ENCODE peak calls at places on chromosomes 6 and 20, in seven cellular contexts. E is left colon, R is HEK293T, W is mesenteric fat pad, Y is SW480, G is NCI-H2081, A is body of pancreas. Z is an unnamed sample.
A peak's percentile ranks its signal among the peaks of the same experiment; 100 is the strongest.

GRCh38 chr20:11993886-11994466 is 76.3 kb downstream of the BTBD3 start:
- DNase-seq in G (peak; percentile 90), E (no peak), R (no peak), W (no peak), Y (peak; percentile 46), A (no peak), Z (no peak)

GRCh38 chr20:43843096-43843964 is 71.3 kb upstream of the TOX2 start:
- DNase-seq in E (no peak), G (no peak), R (no peak), W (no peak), A (no peak), Y (no peak), Z (no peak)

GRCh38 chr6:168838000-168838399 is 397.0 kb downstream of the SMOC2 start:
- DNase-seq in G (peak; percentile 32), W (no peak), Y (no peak), R (no peak), E (no peak), A (no peak), Z (no peak)

GRCh38 chr20:15162061-15162740 is 824.8 kb upstream of the FLRT3 start:
- DNase-seq in Y (no peak), W (no peak), A (no peak), R (no peak), G (no peak), E (no peak), Z (no peak)

GRCh38 chr6:14682821-14683220 is 563.0 kb upstream of the JARID2 start:
- DNase-seq in W (no peak), Y (peak; percentile 38), E (no peak), G (no peak), A (no peak), R (no peak), Z (no peak)

GRCh38 chr6:160667854-160668481 is 3.9 kb upstream of the LPA start:
- DNase-seq in R (peak; percentile 63), W (no peak), A (peak; percentile 56), Y (peak; percentile 41), G (peak; percentile 28), E (peak; percentile 18), Z (no peak)

GRCh38 chr20:36113566-36114247 is 40.8 kb upstream of the EPB41L1 start:
- DNase-seq in R (no peak), G (no peak), E (no peak), A (no peak), Y (no peak), W (no peak), Z (no peak)

GRCh38 chr6:90110971-90111370 is 185.7 kb downstream of the BACH2 start:
- DNase-seq in G (no peak), W (no peak), R (no peak), E (no peak), A (no peak), Y (no peak), Z (no peak)

GRCh38 chr6:31058128-31058894 is 48.0 kb downstream of the MUC22 start:
- DNase-seq in Y (peak; percentile 77), G (peak; percentile 17), E (no peak), W (no peak), A (no peak), R (peak; percentile 64), Z (no peak)

GRCh38 chr20:17969884-17970409 is 1.1 kb downstream of the MGME1 start:
- DNase-seq in R (no peak), G (no peak), W (no peak), A (no peak), Y (peak; percentile 50), E (peak; percentile 55), Z (no peak)

GRCh38 chr6:38673397-38674165 is 29.4 kb downstream of the GLO1 start:
- DNase-seq in G (no peak), A (peak; percentile 14), W (no peak), E (no peak), R (no peak), Y (no peak), Z (no peak)

GRCh38 chr6:148200302-148200701 is 142.3 kb upstream of the SASH1 start:
- DNase-seq in A (peak; percentile 57), E (no peak), G (no peak), Y (peak; percentile 11), R (no peak), W (no peak), Z (no peak)

GRCh38 chr6:27059621-27060425 is 187.7 kb upstream of the PRSS16 start:
- DNase-seq in E (peak; percentile 37), G (peak; percentile 95), Y (peak; percentile 2), R (no peak), W (no peak), A (no peak), Z (no peak)

GRCh38 chr6:148239215-148239614 is 103.4 kb upstream of the SASH1 start:
- DNase-seq in A (no peak), W (no peak), R (no peak), G (no peak), E (peak; percentile 15), Y (no peak), Z (no peak)

GRCh38 chr6:170165501-170166117 is 125.3 kb downstream of the DLL1 start:
- DNase-seq in G (no peak), A (no peak), E (no peak), R (no peak), Y (no peak), W (no peak), Z (no peak)

GRCh38 chr6:22653980-22654610 is 84.7 kb downstream of the HDGFL1 start:
- DNase-seq in G (no peak), A (no peak), W (no peak), R (no peak), Y (no peak), E (no peak), Z (no peak)

GRCh38 chr20:63361507-63362425 is 617 bp upstream of the CHRNA4 start:
- DNase-seq in G (no peak), E (no peak), W (no peak), R (no peak), Y (peak; percentile 34), A (no peak), Z (no peak)

GRCh38 chr20:34516874-34517542 is 786 bp downstream of the DYNLRB1 start:
- DNase-seq in A (no peak), E (peak; percentile 53), W (no peak), Y (no peak), G (peak; percentile 46), R (peak; percentile 39), Z (peak; percentile 29)

GRCh38 chr20:33667245-33668086 is 723 bp downstream of the ACTL10 start:
- DNase-seq in G (peak; percentile 86), E (peak; percentile 75), Y (peak; percentile 92), W (no peak), A (peak; percentile 87), R (no peak), Z (no peak)

GRCh38 chr20:59027746-59028320 is 4.3 kb downstream of the ATP5F1E start:
- DNase-seq in Y (no peak), E (no peak), A (no peak), R (no peak), G (no peak), W (no peak), Z (no peak)

GRCh38 chr20:20603339-20603990 is 109.0 kb downstream of the RALGAPA2 start:
- DNase-seq in G (peak; percentile 68), R (peak; percentile 42), E (no peak), A (no peak), Y (no peak), W (no peak), Z (peak; percentile 91)

GRCh38 chr6:82246802-82247633 is 526 bp downstream of the IBTK start:
- DNase-seq in G (peak; percentile 55), W (no peak), A (peak; percentile 59), E (peak; percentile 76), R (peak; percentile 64), Y (peak; percentile 71), Z (peak; percentile 18)

GRCh38 chr6:41306187-41306854 is 19.8 kb upstream of the TREM1 start:
- DNase-seq in W (no peak), E (peak; percentile 42), G (peak; percentile 66), R (peak; percentile 51), A (peak; percentile 57), Y (peak; percentile 51), Z (peak; percentile 48)

GRCh38 chr20:52379723-52380336 is 188.3 kb upstream of the ZFP64 start:
- DNase-seq in A (peak; percentile 33), R (peak; percentile 51), E (peak; percentile 50), Y (peak; percentile 35), W (no peak), G (peak; percentile 9), Z (peak; percentile 26)

GRCh38 chr6:143193571-143194094 is 132.9 kb downstream of the AIG1 start:
- DNase-seq in Y (no peak), E (no peak), A (no peak), G (no peak), R (no peak), W (no peak), Z (no peak)

GRCh38 chr20:56845546-56846081 is 216.5 kb downstream of the TFAP2C start:
- DNase-seq in E (no peak), A (no peak), W (no peak), G (no peak), Y (no peak), R (no peak), Z (no peak)

GRCh38 chr20:6783752-6784725 is 16.6 kb downstream of the BMP2 start:
- DNase-seq in E (peak; percentile 51), Y (no peak), R (no peak), W (no peak), A (no peak), G (no peak), Z (no peak)

GRCh38 chr6:123519191-123519510 is 117.6 kb downstream of the TRDN start:
- DNase-seq in W (no peak), R (no peak), E (no peak), G (no peak), A (peak; percentile 12), Y (no peak), Z (no peak)